ENCODE peak calls at places on chromosomes 1 and 21, in eight cellular contexts. One of them, this sample, is unnamed.

GRCh38 chr1:241156231-241156965 is 200.6 kb downstream of the RGS7 start:
- DNase-seq in epithelial cell of esophagus: peak
- DNase-seq in HFF-Myc: no peak
- DNase-seq in A549: peak
- DNase-seq in heart right ventricle: no peak
- DNase-seq in mammary epithelial cell: peak
- DNase-seq in lower lobe of right lung: no peak
- DNase-seq in GM23338: no peak
- DNase-seq in this sample: no peak

GRCh38 chr1:34235594-34235993 is 58.9 kb downstream of the C1orf94 start:
- DNase-seq in epithelial cell of esophagus: no peak
- DNase-seq in mammary epithelial cell: no peak
- DNase-seq in HFF-Myc: no peak
- DNase-seq in GM23338: no peak
- DNase-seq in lower lobe of right lung: no peak
- DNase-seq in heart right ventricle: no peak
- DNase-seq in A549: no peak
- DNase-seq in this sample: no peak

GRCh38 chr1:75625795-75626194 is 14.9 kb upstream of the SLC44A5 start:
- DNase-seq in epithelial cell of esophagus: no peak
- DNase-seq in HFF-Myc: no peak
- DNase-seq in lower lobe of right lung: no peak
- DNase-seq in GM23338: no peak
- DNase-seq in heart right ventricle: no peak
- DNase-seq in A549: no peak
- DNase-seq in mammary epithelial cell: no peak
- DNase-seq in this sample: no peak

GRCh38 chr21:27648560-27648959 is 681.7 kb upstream of the ADAMTS5 start:
- DNase-seq in A549: no peak
- DNase-seq in GM23338: no peak
- DNase-seq in HFF-Myc: peak
- DNase-seq in mammary epithelial cell: peak
- DNase-seq in heart right ventricle: no peak
- DNase-seq in epithelial cell of esophagus: peak
- DNase-seq in lower lobe of right lung: no peak
- DNase-seq in this sample: no peak

GRCh38 chr21:39756285-39756684 is 11.3 kb downstream of the IGSF5 start:
- DNase-seq in lower lobe of right lung: no peak
- DNase-seq in A549: no peak
- DNase-seq in GM23338: no peak
- DNase-seq in HFF-Myc: no peak
- DNase-seq in mammary epithelial cell: no peak
- DNase-seq in heart right ventricle: no peak
- DNase-seq in epithelial cell of esophagus: no peak
- DNase-seq in this sample: no peak

GRCh38 chr1:40303790-40304189 is 13.3 kb downstream of the COL9A2 start:
- DNase-seq in A549: no peak
- DNase-seq in epithelial cell of esophagus: no peak
- DNase-seq in mammary epithelial cell: no peak
- DNase-seq in heart right ventricle: no peak
- DNase-seq in lower lobe of right lung: no peak
- DNase-seq in GM23338: no peak
- DNase-seq in HFF-Myc: no peak
- DNase-seq in this sample: no peak

GRCh38 chr1:19315378-19316206 is 3.5 kb downstream of the SLC66A1 start:
- DNase-seq in heart right ventricle: no peak
- DNase-seq in HFF-Myc: no peak
- DNase-seq in GM23338: no peak
- DNase-seq in epithelial cell of esophagus: no peak
- DNase-seq in lower lobe of right lung: no peak
- DNase-seq in A549: no peak
- DNase-seq in mammary epithelial cell: peak
- DNase-seq in this sample: no peak

GRCh38 chr1:18343646-18344045 is 137.1 kb upstream of the KLHDC7A start:
- DNase-seq in mammary epithelial cell: no peak
- DNase-seq in HFF-Myc: no peak
- DNase-seq in heart right ventricle: no peak
- DNase-seq in lower lobe of right lung: no peak
- DNase-seq in GM23338: no peak
- DNase-seq in A549: no peak
- DNase-seq in epithelial cell of esophagus: no peak
- DNase-seq in this sample: no peak

GRCh38 chr1:85088408-85088784 is 40.1 kb upstream of the MCOLN3 start:
- DNase-seq in mammary epithelial cell: no peak
- DNase-seq in A549: no peak
- DNase-seq in heart right ventricle: no peak
- DNase-seq in epithelial cell of esophagus: no peak
- DNase-seq in lower lobe of right lung: no peak
- DNase-seq in GM23338: peak
- DNase-seq in HFF-Myc: no peak
- DNase-seq in this sample: no peak

GRCh38 chr1:64538389-64538788 is 68.5 kb downstream of the CACHD1 start:
- DNase-seq in lower lobe of right lung: no peak
- DNase-seq in A549: no peak
- DNase-seq in mammary epithelial cell: no peak
- DNase-seq in GM23338: no peak
- DNase-seq in HFF-Myc: no peak
- DNase-seq in epithelial cell of esophagus: no peak
- DNase-seq in heart right ventricle: no peak
- DNase-seq in this sample: no peak

GRCh38 chr1:64542118-64542517 is 72.2 kb downstream of the CACHD1 start:
- DNase-seq in lower lobe of right lung: no peak
- DNase-seq in mammary epithelial cell: no peak
- DNase-seq in heart right ventricle: no peak
- DNase-seq in epithelial cell of esophagus: no peak
- DNase-seq in HFF-Myc: no peak
- DNase-seq in GM23338: no peak
- DNase-seq in A549: no peak
- DNase-seq in this sample: no peak

GRCh38 chr1:64539808-64540207 is 69.9 kb downstream of the CACHD1 start:
- DNase-seq in heart right ventricle: peak
- DNase-seq in GM23338: no peak
- DNase-seq in A549: no peak
- DNase-seq in mammary epithelial cell: no peak
- DNase-seq in epithelial cell of esophagus: peak
- DNase-seq in lower lobe of right lung: peak
- DNase-seq in HFF-Myc: no peak
- DNase-seq in this sample: peak

GRCh38 chr1:64539279-64539678 is 69.3 kb downstream of the CACHD1 start:
- DNase-seq in HFF-Myc: no peak
- DNase-seq in A549: no peak
- DNase-seq in mammary epithelial cell: no peak
- DNase-seq in epithelial cell of esophagus: no peak
- DNase-seq in heart right ventricle: no peak
- DNase-seq in GM23338: no peak
- DNase-seq in lower lobe of right lung: no peak
- DNase-seq in this sample: no peak

DNA sequence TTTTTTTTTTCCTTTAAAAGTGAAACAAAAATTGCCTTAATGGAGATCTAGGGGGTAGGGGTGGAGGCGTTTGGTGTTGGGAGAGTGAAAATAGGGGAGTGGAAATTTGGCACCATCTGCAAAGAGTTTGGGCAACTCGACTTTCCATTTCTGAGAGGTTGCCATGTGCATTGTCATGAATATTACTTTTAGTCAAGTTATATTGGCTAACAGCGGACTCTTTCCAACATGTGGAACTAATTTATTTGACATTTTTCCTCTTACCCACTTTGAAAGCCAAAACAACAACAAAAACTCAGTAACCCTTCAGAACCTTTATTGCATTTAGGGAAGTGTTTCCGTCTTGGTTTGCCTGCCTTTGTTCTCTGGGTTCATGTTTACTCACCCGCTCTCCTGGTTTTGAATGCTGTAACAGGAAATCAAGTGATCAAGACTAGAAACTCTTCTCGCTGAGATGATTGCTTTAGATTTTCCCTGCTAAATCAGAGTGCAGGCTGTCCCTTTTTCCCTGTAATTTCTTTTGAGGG is 70.4 kb downstream of the CACHD1 start:
- DNase-seq in lower lobe of right lung: no peak
- DNase-seq in HFF-Myc: peak
- DNase-seq in epithelial cell of esophagus: peak
- DNase-seq in GM23338: peak
- DNase-seq in A549: no peak
- DNase-seq in heart right ventricle: no peak
- DNase-seq in mammary epithelial cell: no peak
- DNase-seq in this sample: no peak
- H3K4me3 ChIP-seq in lower lobe of right lung: peak
- H3K4me3 ChIP-seq in HFF-Myc: peak
- H3K4me3 ChIP-seq in epithelial cell of esophagus: no peak
- H3K4me3 ChIP-seq in GM23338: peak
- H3K4me3 ChIP-seq in A549: no peak
- H3K4me3 ChIP-seq in heart right ventricle: no peak
- H3K4me3 ChIP-seq in mammary epithelial cell: no peak
- H3K4me3 ChIP-seq in this sample: no peak

DNA sequence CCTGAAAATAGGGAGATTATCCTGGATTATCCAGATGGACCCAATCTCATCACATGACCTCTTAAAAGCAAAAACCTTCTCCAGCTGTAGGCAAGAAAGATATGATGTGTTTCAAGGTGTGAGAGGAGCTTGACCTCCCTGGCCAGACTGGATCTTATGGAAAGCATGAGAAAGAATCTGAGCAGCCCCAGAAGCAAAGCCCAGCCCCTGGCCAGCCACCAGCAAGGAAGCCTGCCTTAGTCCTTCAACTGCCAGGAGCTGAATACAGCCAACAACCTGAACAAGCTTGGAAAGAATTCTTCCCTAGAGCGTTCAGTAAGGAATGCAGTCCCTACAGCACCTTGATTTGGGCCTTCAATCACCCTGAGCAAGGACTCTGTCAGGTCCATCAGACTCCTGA is 375.0 kb upstream of the CHRM3 start:
- DNase-seq in HFF-Myc: no peak
- DNase-seq in A549: no peak
- DNase-seq in heart right ventricle: no peak
- DNase-seq in lower lobe of right lung: no peak
- DNase-seq in GM23338: no peak
- DNase-seq in mammary epithelial cell: no peak
- DNase-seq in epithelial cell of esophagus: no peak
- DNase-seq in this sample: no peak
- TF ChIP-seq CTCF in HFF-Myc: no peak
- TF ChIP-seq CTCF in A549: no peak
- TF ChIP-seq CTCF in heart right ventricle: no peak
- TF ChIP-seq CTCF in lower lobe of right lung: no peak
- TF ChIP-seq CTCF in GM23338: no peak
- TF ChIP-seq CTCF in mammary epithelial cell: no peak
- TF ChIP-seq CTCF in epithelial cell of esophagus: no peak
- TF ChIP-seq CTCF in this sample: no peak

GRCh38 chr1:4657244-4657789 is 2.9 kb downstream of the AJAP1 start:
- DNase-seq in lower lobe of right lung: no peak
- DNase-seq in HFF-Myc: no peak
- DNase-seq in epithelial cell of esophagus: no peak
- DNase-seq in A549: no peak
- DNase-seq in heart right ventricle: no peak
- DNase-seq in GM23338: no peak
- DNase-seq in mammary epithelial cell: no peak
- DNase-seq in this sample: no peak

GRCh38 chr1:4657920-4658585 is 3.6 kb downstream of the AJAP1 start:
- DNase-seq in A549: no peak
- DNase-seq in heart right ventricle: no peak
- DNase-seq in HFF-Myc: no peak
- DNase-seq in lower lobe of right lung: no peak
- DNase-seq in mammary epithelial cell: no peak
- DNase-seq in GM23338: no peak
- DNase-seq in epithelial cell of esophagus: no peak
- DNase-seq in this sample: no peak

GRCh38 chr1:4655674-4656532 is 1.5 kb downstream of the AJAP1 start:
- DNase-seq in epithelial cell of esophagus: peak
- DNase-seq in lower lobe of right lung: no peak
- DNase-seq in heart right ventricle: peak
- DNase-seq in A549: peak
- DNase-seq in mammary epithelial cell: peak
- DNase-seq in HFF-Myc: peak
- DNase-seq in GM23338: no peak
- DNase-seq in this sample: no peak

GRCh38 chr1:4654764-4655673 is 610 bp downstream of the AJAP1 start:
- DNase-seq in A549: no peak
- DNase-seq in epithelial cell of esophagus: no peak
- DNase-seq in HFF-Myc: no peak
- DNase-seq in GM23338: no peak
- DNase-seq in heart right ventricle: no peak
- DNase-seq in lower lobe of right lung: no peak
- DNase-seq in mammary epithelial cell: peak
- DNase-seq in this sample: no peak

GRCh38 chr1:4656533-4657140 is 2.2 kb downstream of the AJAP1 start:
- DNase-seq in A549: no peak
- DNase-seq in mammary epithelial cell: no peak
- DNase-seq in epithelial cell of esophagus: no peak
- DNase-seq in lower lobe of right lung: no peak
- DNase-seq in heart right ventricle: no peak
- DNase-seq in GM23338: no peak
- DNase-seq in HFF-Myc: no peak
- DNase-seq in this sample: no peak
- H3K4me3 ChIP-seq in A549: peak
- H3K4me3 ChIP-seq in mammary epithelial cell: peak
- H3K4me3 ChIP-seq in epithelial cell of esophagus: no peak
- H3K4me3 ChIP-seq in lower lobe of right lung: no peak
- H3K4me3 ChIP-seq in heart right ventricle: no peak
- H3K4me3 ChIP-seq in GM23338: no peak
- H3K4me3 ChIP-seq in HFF-Myc: no peak
- H3K4me3 ChIP-seq in this sample: no peak

GRCh38 chr1:245398180-245398579 is 243.4 kb downstream of the KIF26B start:
- DNase-seq in heart right ventricle: no peak
- DNase-seq in mammary epithelial cell: no peak
- DNase-seq in A549: no peak
- DNase-seq in HFF-Myc: no peak
- DNase-seq in GM23338: no peak
- DNase-seq in epithelial cell of esophagus: no peak
- DNase-seq in lower lobe of right lung: no peak
- DNase-seq in this sample: no peak

GRCh38 chr1:245393694-245394093 is 238.9 kb downstream of the KIF26B start:
- DNase-seq in HFF-Myc: no peak
- DNase-seq in lower lobe of right lung: no peak
- DNase-seq in heart right ventricle: no peak
- DNase-seq in GM23338: no peak
- DNase-seq in A549: no peak
- DNase-seq in epithelial cell of esophagus: no peak
- DNase-seq in mammary epithelial cell: no peak
- DNase-seq in this sample: no peak

GRCh38 chr1:245401881-245402598 is 247.3 kb downstream of the KIF26B start:
- DNase-seq in heart right ventricle: no peak
- DNase-seq in epithelial cell of esophagus: no peak
- DNase-seq in A549: no peak
- DNase-seq in HFF-Myc: no peak
- DNase-seq in mammary epithelial cell: no peak
- DNase-seq in GM23338: no peak
- DNase-seq in lower lobe of right lung: no peak
- DNase-seq in this sample: no peak

GRCh38 chr1:245390975-245391374 is 236.2 kb downstream of the KIF26B start:
- DNase-seq in A549: no peak
- DNase-seq in heart right ventricle: no peak
- DNase-seq in mammary epithelial cell: no peak
- DNase-seq in GM23338: no peak
- DNase-seq in lower lobe of right lung: no peak
- DNase-seq in epithelial cell of esophagus: no peak
- DNase-seq in HFF-Myc: no peak
- DNase-seq in this sample: no peak

GRCh38 chr1:245396615-245397014 is 241.8 kb downstream of the KIF26B start:
- DNase-seq in GM23338: no peak
- DNase-seq in HFF-Myc: no peak
- DNase-seq in epithelial cell of esophagus: no peak
- DNase-seq in lower lobe of right lung: no peak
- DNase-seq in heart right ventricle: no peak
- DNase-seq in mammary epithelial cell: no peak
- DNase-seq in A549: no peak
- DNase-seq in this sample: no peak
- TF ChIP-seq CTCF in GM23338: no peak
- TF ChIP-seq CTCF in HFF-Myc: no peak
- TF ChIP-seq CTCF in epithelial cell of esophagus: no peak
- TF ChIP-seq CTCF in lower lobe of right lung: no peak
- TF ChIP-seq CTCF in heart right ventricle: no peak
- TF ChIP-seq CTCF in mammary epithelial cell: no peak
- TF ChIP-seq CTCF in A549: no peak
- TF ChIP-seq CTCF in this sample: no peak

This sample was measured in tibial artery.